ENCODE peak calls at places on chromosome 16, in seven cellular contexts. E is CD8-positive, alpha-beta T cell; J is endothelial cell; F is mucosa of descending colon; Q is lung; I is activated B cell treated with CpG ODN at 0.5 μM for 24 hours; Z is GM12865. P is an unnamed sample.
A peak's percentile ranks its signal among the peaks of the same experiment; 100 is the strongest.

GRCh38 chr16:71402674-71403073 is 39.2 kb downstream of the TLE7 start:
- DNase-seq in E (no peak), J (no peak), F (no peak), Q (no peak), I (no peak), Z (no peak), P (no peak)

GRCh38 chr16:6940968-6941367 is 391.7 kb upstream of the RBFOX1 start:
- DNase-seq in E (no peak), J (no peak), F (no peak), Q (no peak), I (no peak), Z (no peak), P (no peak)

GRCh38 chr16:31508706-31509523 is 724 bp upstream of the RUSF1 start:
- DNase-seq in E (no peak), J (no peak), F (no peak), Q (no peak), I (no peak), Z (no peak), P (no peak)

GRCh38 chr16:12305847-12306246 is 329.3 kb downstream of the SNX29 start:
- DNase-seq in E (no peak), J (no peak), F (no peak), Q (no peak), I (no peak), Z (no peak), P (no peak)

GRCh38 chr16:87195190-87195589 is 122.0 kb downstream of the C16orf95 start:
- DNase-seq in E (no peak), J (no peak), F (no peak), Q (no peak), I (no peak), Z (no peak), P (no peak)

GRCh38 chr16:57629516-57630401 is 1.3 kb downstream of the ADGRG1 start:
- DNase-seq in E (no peak), J (no peak), F (no peak), Q (no peak), I (no peak), Z (no peak), P (no peak)

GRCh38 chr16:68707341-68708152 is 29.5 kb upstream of the CDH1 start:
- DNase-seq in E (no peak), J (peak; percentile 6), F (peak; percentile 88), Q (peak; percentile 76), I (no peak), Z (no peak), P (no peak)

GRCh38 chr16:11315499-11315898 is 29.8 kb upstream of the RMI2 start:
- DNase-seq in E (no peak), J (peak; percentile 56), F (no peak), Q (no peak), I (no peak), Z (no peak), P (no peak)

GRCh38 chr16:66266436-66267286 is 99.8 kb upstream of the CDH5 start:
- DNase-seq in E (no peak), J (no peak), F (peak; percentile 61), Q (peak; percentile 59), I (no peak), Z (no peak), P (no peak)

GRCh38 chr16:53768593-53768992 is 64.6 kb downstream of the FTO start:
- DNase-seq in E (no peak), J (no peak), F (no peak), Q (peak; percentile 37), I (no peak), Z (no peak), P (no peak)

GRCh38 chr16:56611281-56611833 is 3.0 kb downstream of the MT2A start:
- DNase-seq in E (no peak), J (no peak), F (no peak), Q (peak; percentile 50), I (no peak), Z (no peak), P (no peak)

GRCh38 chr16:354971-355441 is 2.5 kb upstream of the AXIN1 start:
- DNase-seq in E (peak; percentile 54), J (no peak), F (peak; percentile 55), Q (no peak), I (no peak), Z (no peak), P (no peak)

GRCh38 chr16:28092721-28093382 is 29.3 kb upstream of the GSG1L start:
- DNase-seq in E (no peak), J (no peak), F (peak; percentile 14), Q (no peak), I (no peak), Z (no peak), P (no peak)

GRCh38 chr16:81210807-81211206 is 27.7 kb upstream of the BCO1 start:
- DNase-seq in E (no peak), J (no peak), F (no peak), Q (no peak), I (no peak), Z (no peak), P (no peak)

GRCh38 chr16:50814043-50814442 is 72.2 kb downstream of the CYLD start:
- DNase-seq in E (no peak), J (no peak), F (no peak), Q (no peak), I (no peak), Z (no peak), P (no peak)

GRCh38 chr16:71338193-71338592 is 20.3 kb upstream of the CALB2 start:
- DNase-seq in E (no peak), J (no peak), F (no peak), Q (no peak), I (no peak), Z (no peak), P (no peak)

GRCh38 chr16:29761882-29762281 is 16.1 kb upstream of the C16orf54 start:
- DNase-seq in E (no peak), J (no peak), F (no peak), Q (no peak), I (no peak), Z (no peak), P (no peak)

GRCh38 chr16:87495578-87495977 is 2.8 kb upstream of the ZCCHC14 start:
- DNase-seq in E (no peak), J (no peak), F (no peak), Q (no peak), I (no peak), Z (no peak), P (no peak)

GRCh38 chr16:648071-648785 is 937 bp upstream of the WDR90 start:
- DNase-seq in E (no peak), J (no peak), F (peak; percentile 90), Q (no peak), I (no peak), Z (peak; percentile 76), P (no peak)

GRCh38 chr16:68070811-68071546 is 14.2 kb upstream of the NFATC3 start:
- DNase-seq in E (no peak), J (no peak), F (no peak), Q (no peak), I (no peak), Z (peak; percentile 59), P (no peak)

DNA sequence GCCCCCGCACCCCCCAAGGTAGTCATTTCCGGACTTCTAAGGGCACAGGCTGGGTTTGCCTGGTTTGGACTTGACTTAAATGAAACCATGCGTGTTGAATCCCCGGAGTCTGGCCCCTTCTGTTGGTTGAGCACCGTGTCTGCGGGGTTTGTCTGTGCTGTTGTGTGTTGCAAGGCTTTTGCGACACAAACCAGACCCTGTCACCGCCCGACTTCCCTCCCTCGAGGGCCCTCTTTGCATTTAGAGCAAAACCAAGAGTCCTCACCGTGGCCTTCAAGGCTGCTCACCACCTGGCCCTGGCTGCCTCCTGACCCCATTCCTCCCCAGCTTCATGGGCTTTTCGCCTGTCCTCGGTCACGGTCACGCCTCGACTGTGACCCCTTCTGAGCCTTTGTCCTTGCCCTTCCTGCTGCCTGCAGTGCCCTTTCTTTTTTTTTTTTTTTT is 7.4 kb downstream of the CRISPLD2 start:
- DNase-seq in E (no peak), J (no peak), F (no peak), Q (no peak), I (no peak), Z (no peak), P (no peak)
- TF ChIP-seq CTCF in E (no peak), J (no peak), F (no peak), Q (no peak), I (no peak), Z (no peak), P (no peak)

GRCh38 chr16:16093625-16094332 is 129.5 kb downstream of the ABCC6 start:
- DNase-seq in E (no peak), J (no peak), F (no peak), Q (no peak), I (no peak), Z (no peak), P (no peak)

GRCh38 chr16:16095646-16096045 is 127.6 kb downstream of the ABCC6 start:
- DNase-seq in E (no peak), J (no peak), F (no peak), Q (no peak), I (no peak), Z (no peak), P (no peak)

GRCh38 chr16:16096858-16097213 is 126.5 kb downstream of the ABCC6 start:
- DNase-seq in E (no peak), J (no peak), F (no peak), Q (no peak), I (no peak), Z (no peak), P (no peak)

GRCh38 chr16:16099320-16099719 is 124.0 kb downstream of the ABCC6 start:
- DNase-seq in E (no peak), J (no peak), F (no peak), Q (no peak), I (no peak), Z (no peak), P (no peak)

GRCh38 chr16:16096161-16096857 is 127.0 kb downstream of the ABCC6 start:
- DNase-seq in E (no peak), J (no peak), F (no peak), Q (peak; percentile 34), I (no peak), Z (no peak), P (no peak)
- TF ChIP-seq CTCF in E (no peak), J (no peak), F (no peak), Q (no peak), I (no peak), Z (no peak), P (no peak)

GRCh38 chr16:49443576-49443975 is 70.0 kb downstream of the C16orf78 start:
- DNase-seq in E (no peak), J (no peak), F (no peak), Q (no peak), I (no peak), Z (no peak), P (no peak)

GRCh38 chr16:49442805-49443204 is 69.2 kb downstream of the C16orf78 start:
- DNase-seq in E (no peak), J (no peak), F (no peak), Q (no peak), I (no peak), Z (no peak), P (no peak)

GRCh38 chr16:49440156-49441065 is 66.8 kb downstream of the C16orf78 start:
- DNase-seq in E (no peak), J (no peak), F (no peak), Q (no peak), I (no peak), Z (no peak), P (no peak)

GRCh38 chr16:49439676-49440075 is 66.1 kb downstream of the C16orf78 start:
- DNase-seq in E (no peak), J (no peak), F (no peak), Q (no peak), I (no peak), Z (no peak), P (no peak)

GRCh38 chr16:49441366-49441780 is 67.8 kb downstream of the C16orf78 start:
- DNase-seq in E (peak; percentile 58), J (peak; percentile 70), F (peak; percentile 73), Q (peak; percentile 30), I (peak; percentile 24), Z (peak; percentile 92), P (peak; percentile 24)
- TF ChIP-seq CTCF in E (peak; percentile 37), J (peak; percentile 29), F (no peak), Q (no peak), I (no peak), Z (peak; percentile 46), P (no peak)

GRCh38 chr16:19330801-19331484 is 45.4 kb downstream of the CLEC19A start:
- DNase-seq in E (no peak), J (no peak), F (no peak), Q (no peak), I (no peak), Z (no peak), P (no peak)
- TF ChIP-seq CTCF in E (no peak), J (no peak), F (no peak), Q (no peak), I (no peak), Z (no peak), P (no peak)